ENCODE peak calls at places on chromosome 9, in seven cellular contexts. K, L, N, Z, W, M and Q are unnamed samples.

GRCh38 chr9:99489043-99489378 is 266.9 kb downstream of the SEC61B start:
- DNase-seq in L (peak), K (no peak), W (no peak), M (no peak), N (no peak), Z (no peak), Q (no peak)

GRCh38 chr9:8558176-8558575 is 758.6 kb upstream of the DMAC1 start:
- DNase-seq in Z (no peak), K (no peak), N (no peak), M (no peak), L (peak), W (no peak), Q (no peak)

GRCh38 chr9:113221003-113221799 is at the start of the genes FKBP15 and SLC31A1:
- DNase-seq in Z (peak), N (peak), M (peak), L (peak), W (peak), K (peak), Q (peak)

GRCh38 chr9:124190761-124191160 is 67.0 kb upstream of the NEK6 start:
- DNase-seq in W (no peak), M (no peak), N (no peak), Z (no peak), K (no peak), L (no peak), Q (no peak)

GRCh38 chr9:128947423-128948310 is at the start of the genes DOLK and NUP188:
- DNase-seq in M (peak), K (peak), W (peak), Z (peak), N (peak), L (peak), Q (peak)

GRCh38 chr9:108119530-108120113 is 630.1 kb upstream of the KLF4 start:
- DNase-seq in M (no peak), N (no peak), L (no peak), K (no peak), W (no peak), Z (no peak), Q (no peak)

GRCh38 chr9:101530076-101530711 is 3.5 kb upstream of the RNF20 start:
- DNase-seq in Z (no peak), W (peak), M (peak), N (peak), K (peak), L (peak), Q (peak)

GRCh38 chr9:5764130-5764868 is 68.6 kb downstream of the ERMP1 start:
- DNase-seq in W (no peak), Z (no peak), M (no peak), K (no peak), L (no peak), N (no peak), Q (no peak)

GRCh38 chr9:17480966-17481365 is 97.9 kb upstream of the SH3GL2 start:
- DNase-seq in K (peak), W (no peak), Z (no peak), N (no peak), L (no peak), M (no peak), Q (no peak)

GRCh38 chr9:38336341-38336740 is 56.2 kb upstream of the ALDH1B1 start:
- DNase-seq in W (no peak), K (no peak), N (no peak), L (no peak), Z (no peak), M (no peak), Q (no peak)

GRCh38 chr9:38332625-38333024 is 59.9 kb upstream of the ALDH1B1 start:
- DNase-seq in M (no peak), L (no peak), N (no peak), Z (no peak), W (no peak), K (no peak), Q (no peak)

GRCh38 chr9:38333047-38333446 is 59.5 kb upstream of the ALDH1B1 start:
- DNase-seq in Z (no peak), L (peak), M (no peak), W (no peak), N (no peak), K (no peak), Q (no peak)

GRCh38 chr9:38335686-38336085 is 56.8 kb upstream of the ALDH1B1 start:
- DNase-seq in L (no peak), K (no peak), Z (no peak), N (no peak), M (no peak), W (no peak), Q (no peak)

GRCh38 chr9:38334234-38334633 is 58.3 kb upstream of the ALDH1B1 start:
- DNase-seq in K (no peak), Z (no peak), W (no peak), M (no peak), N (no peak), L (peak), Q (no peak)
- TF ChIP-seq CTCF in K (no peak), Z (no peak), W (no peak), M (no peak), N (peak), L (peak), Q (peak)

GRCh38 chr9:105148328-105149006 is 96.0 kb upstream of the SLC44A1 start:
- DNase-seq in L (peak), M (no peak), W (no peak), K (no peak), Z (no peak), N (no peak), Q (peak)
- TF ChIP-seq CTCF in L (no peak), M (no peak), W (no peak), K (no peak), Z (no peak), N (no peak), Q (no peak)

DNA sequence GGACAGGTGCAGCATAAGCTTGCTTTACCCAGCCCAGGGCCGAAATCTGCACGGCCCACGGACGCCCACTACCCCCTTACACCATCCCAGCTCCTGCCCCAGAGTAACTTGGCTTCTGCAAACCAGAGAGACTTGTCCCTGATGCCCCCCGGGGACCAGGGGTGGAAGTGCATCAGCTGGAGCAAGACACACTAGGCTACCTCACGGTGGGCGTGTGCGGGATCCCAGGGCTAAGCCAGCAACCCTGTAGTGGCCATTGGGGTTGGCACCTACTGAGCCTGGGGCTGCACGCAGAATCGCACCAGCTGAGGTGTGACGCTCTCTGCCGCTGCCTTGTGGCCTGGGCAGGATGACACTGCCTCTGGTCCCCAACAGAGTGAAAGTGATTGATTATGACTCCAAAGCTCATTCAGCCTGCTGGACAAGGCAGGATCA is 6.1 kb upstream of the ZNF79 start:
- DNase-seq in L (peak), N (peak), M (no peak), W (no peak), Z (no peak), K (no peak), Q (peak)
- TF ChIP-seq CTCF in L (no peak), N (peak), M (no peak), W (no peak), Z (no peak), K (peak), Q (peak)

GRCh38 chr9:35732185-35733108 is at the start of the genes CREB3 and TLN1:
- DNase-seq in L (peak), W (peak), N (peak), K (peak), Z (peak), M (peak), Q (peak)
- TF ChIP-seq CTCF in L (no peak), W (no peak), N (no peak), K (peak), Z (no peak), M (no peak), Q (no peak)

GRCh38 chr9:34218452-34218851 is 39.6 kb downstream of the UBAP1 start:
- DNase-seq in W (no peak), N (no peak), K (no peak), Z (no peak), M (no peak), L (no peak), Q (no peak)
- TF ChIP-seq CTCF in W (no peak), N (no peak), K (no peak), Z (no peak), M (no peak), L (no peak), Q (no peak)

GRCh38 chr9:87685431-87685830 is 40.5 kb upstream of the CTSL start:
- DNase-seq in N (no peak), Z (no peak), L (no peak), K (no peak), M (no peak), W (no peak), Q (no peak)
- TF ChIP-seq CTCF in N (no peak), Z (no peak), L (no peak), K (no peak), M (no peak), W (no peak), Q (no peak)

DNA sequence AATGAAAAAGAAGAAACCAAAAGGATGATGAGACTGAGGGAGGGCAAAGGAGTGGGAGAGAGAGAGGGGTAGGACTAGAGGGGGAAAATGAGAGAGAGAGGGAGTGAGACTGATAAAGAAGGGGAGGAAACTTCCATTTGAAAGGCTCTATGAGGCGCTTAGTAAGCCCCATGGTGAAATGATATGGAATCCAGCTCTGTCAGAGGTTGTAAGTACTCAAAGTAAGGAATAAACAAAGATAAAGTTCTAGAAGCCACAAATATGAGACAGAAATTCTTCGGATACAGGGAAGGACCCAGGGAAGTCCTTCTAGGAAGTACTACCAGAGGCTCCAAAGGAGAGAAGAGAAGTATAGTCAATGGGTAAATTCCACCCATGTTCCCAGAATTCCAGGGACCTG is 21.7 kb upstream of the VLDLR start:
- DNase-seq in N (no peak), M (no peak), W (no peak), Z (no peak), K (no peak), L (no peak), Q (no peak)
- TF ChIP-seq CTCF in N (no peak), M (no peak), W (no peak), Z (no peak), K (no peak), L (no peak), Q (no peak)

DNA sequence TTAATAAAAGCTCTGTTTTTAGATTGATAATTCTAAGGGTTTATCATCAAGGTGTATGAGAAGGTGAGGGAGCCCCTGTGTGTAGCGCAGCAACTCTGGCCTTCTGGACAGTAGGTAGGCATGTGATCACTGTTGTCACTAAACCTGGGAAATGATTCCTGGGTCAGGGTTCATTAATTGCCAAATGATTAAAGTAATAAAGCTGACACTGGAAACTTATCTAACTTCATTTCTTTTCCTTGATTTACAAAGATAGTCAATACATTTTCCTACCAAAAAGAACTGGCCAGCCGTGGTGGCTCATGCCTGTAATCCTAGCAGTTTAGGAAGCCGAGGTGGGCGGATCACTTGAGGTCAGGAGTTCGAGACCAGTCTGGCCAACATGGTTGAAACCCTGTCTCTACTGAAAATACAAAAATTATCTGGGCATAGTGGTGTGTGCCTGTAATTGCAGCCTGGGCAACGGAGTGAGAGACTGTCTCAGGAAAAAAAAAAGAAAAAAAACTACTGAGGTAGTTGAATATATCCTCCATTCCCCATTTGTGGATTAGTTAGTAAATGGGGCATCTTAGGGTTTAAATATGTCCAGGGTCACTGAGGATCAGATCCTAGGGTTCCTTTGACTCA is 2.4 kb downstream of the EHMT1 start:
- DNase-seq in K (no peak), L (peak), M (no peak), W (no peak), N (no peak), Z (no peak), Q (no peak)
- TF ChIP-seq CTCF in K (peak), L (peak), M (peak), W (no peak), N (peak), Z (no peak), Q (peak)

GRCh38 chr9:33179298-33179697 is 12.2 kb upstream of the B4GALT1 start:
- DNase-seq in K (no peak), L (no peak), W (no peak), M (no peak), Z (no peak), N (no peak), Q (no peak)
- TF ChIP-seq CTCF in K (no peak), L (no peak), W (no peak), M (no peak), Z (no peak), N (no peak), Q (no peak)